ENCODE peak calls at places on chromosomes 2 and 18, in ten cellular contexts. K, Y, O, G, S, L, I, H, W and T are unnamed samples. For H3K9me3, the result is how much of the 10 kb centered on the place peaks cover.

GRCh38 chr2:221431477-221431876 is 140.6 kb downstream of the EPHA4 start:
- DNase-seq in K (no peak), Y (no peak), O (no peak), G (no peak), S (no peak), L (no peak), I (no peak), H (no peak), W (no peak), T (peak)

GRCh38 chr18:13496691-13497281 is 229.6 kb downstream of the FAM210A start:
- DNase-seq in K (no peak), Y (no peak), O (no peak), G (no peak), S (no peak), L (no peak), I (no peak), H (no peak), W (peak), T (no peak)

GRCh38 chr2:73488079-73488478 is 102.4 kb downstream of the ALMS1 start:
- DNase-seq in K (no peak), Y (no peak), O (no peak), G (no peak), S (no peak), L (no peak), I (no peak), H (no peak), W (peak), T (no peak)

GRCh38 chr2:88638743-88639142 is 11.5 kb upstream of the EIF2AK3 start:
- DNase-seq in K (peak), Y (no peak), O (no peak), G (no peak), S (no peak), L (no peak), I (no peak), H (no peak), W (no peak), T (no peak)

GRCh38 chr18:73318732-73319479 is 451.1 kb upstream of the NETO1 start:
- DNase-seq in K (no peak), Y (no peak), O (no peak), G (no peak), S (no peak), L (no peak), I (peak), H (no peak), W (no peak), T (no peak)

GRCh38 chr2:119024568-119024967 is 82.6 kb downstream of the MARCO start:
- DNase-seq in K (no peak), Y (no peak), O (no peak), G (no peak), S (no peak), L (no peak), I (no peak), H (no peak), W (no peak), T (no peak)

GRCh38 chr2:36569267-36569860 is 28.6 kb downstream of the FEZ2 start:
- DNase-seq in K (no peak), Y (no peak), O (peak), G (no peak), S (no peak), L (no peak), I (no peak), H (no peak), W (no peak), T (no peak)

GRCh38 chr2:129821445-129821844 is 158.0 kb upstream of the RAB6C start:
- DNase-seq in K (no peak), Y (no peak), O (no peak), G (no peak), S (no peak), L (no peak), I (no peak), H (no peak), W (no peak), T (no peak)

GRCh38 chr18:54147439-54147838 is 77.0 kb downstream of the MBD2 start:
- DNase-seq in K (no peak), Y (no peak), O (no peak), G (no peak), S (no peak), L (no peak), I (no peak), H (no peak), W (no peak), T (no peak)

GRCh38 chr2:203737360-203737759 is 30.9 kb downstream of the CD28 start:
- DNase-seq in K (no peak), Y (no peak), O (no peak), G (no peak), S (no peak), L (no peak), I (peak), H (no peak), W (no peak), T (no peak)

GRCh38 chr18:79853303-79853992 is 55.7 kb downstream of the KCNG2 start:
- DNase-seq in K (no peak), Y (no peak), O (no peak), G (no peak), S (peak), L (no peak), I (no peak), H (no peak), W (no peak), T (no peak)

GRCh38 chr2:224584768-224585204 is 377 bp downstream of the CUL3 start:
- DNase-seq in K (peak), Y (peak), O (peak), G (peak), S (peak), L (peak), I (no peak), H (peak), W (peak), T (peak)

GRCh38 chr2:67318966-67319590 is 78.1 kb upstream of the ETAA1 start:
- DNase-seq in K (no peak), Y (no peak), O (no peak), G (no peak), S (no peak), L (no peak), I (peak), H (no peak), W (no peak), T (no peak)

GRCh38 chr2:23566236-23567142 is 181.5 kb downstream of the KLHL29 start:
- DNase-seq in K (no peak), Y (no peak), O (peak), G (no peak), S (no peak), L (peak), I (peak), H (peak), W (no peak), T (no peak)

GRCh38 chr18:80246656-80247402 is 485 bp downstream of the PARD6G start:
- DNase-seq in K (no peak), Y (no peak), O (peak), G (no peak), S (no peak), L (peak), I (no peak), H (no peak), W (no peak), T (peak)

GRCh38 chr18:703660-704018 is 8.8 kb downstream of the ENOSF1 start:
- DNase-seq in K (no peak), Y (no peak), O (no peak), G (no peak), S (peak), L (no peak), I (no peak), H (no peak), W (no peak), T (no peak)

GRCh38 chr2:219629976-219630695 is 2.7 kb downstream of the SLC4A3 start:
- DNase-seq in K (no peak), Y (no peak), O (no peak), G (no peak), S (no peak), L (no peak), I (no peak), H (no peak), W (peak), T (no peak)

GRCh38 chr2:151339168-151339567 is 18.2 kb upstream of the TNFAIP6 start:
- DNase-seq in K (no peak), Y (no peak), O (peak), G (no peak), S (no peak), L (peak), I (no peak), H (no peak), W (no peak), T (no peak)

GRCh38 chr2:241833101-241833937 is 24.3 kb downstream of the NEU4 start:
- DNase-seq in K (no peak), Y (no peak), O (peak), G (no peak), S (no peak), L (no peak), I (peak), H (no peak), W (peak), T (peak)

GRCh38 chr2:119158563-119159347 is at the start of gene C1QL2:
- DNase-seq in K (no peak), Y (no peak), O (no peak), G (no peak), S (no peak), L (peak), I (no peak), H (no peak), W (no peak), T (no peak)

GRCh38 chr2:233201271-233202013 is 50.0 kb upstream of the ATG16L1 start:
- DNase-seq in K (no peak), Y (no peak), O (no peak), G (no peak), S (no peak), L (no peak), I (no peak), H (no peak), W (no peak), T (no peak)

GRCh38 chr2:55901322-55901721 is 22.3 kb downstream of the EFEMP1 start:
- DNase-seq in K (no peak), Y (no peak), O (peak), G (no peak), S (no peak), L (no peak), I (peak), H (no peak), W (no peak), T (no peak)

GRCh38 chr2:16187517-16187887 is 247.2 kb downstream of the MYCN start:
- DNase-seq in K (no peak), Y (no peak), O (no peak), G (no peak), S (no peak), L (no peak), I (no peak), H (no peak), W (no peak), T (no peak)

GRCh38 chr18:37391156-37391555 is 174.4 kb downstream of the CELF4 start:
- DNase-seq in K (no peak), Y (no peak), O (no peak), G (no peak), S (no peak), L (no peak), I (no peak), H (no peak), W (no peak), T (no peak)
- TF ChIP-seq CTCF in K (no peak), Y (no peak), O (no peak), G (no peak), S (no peak), L (no peak), I (no peak), H (no peak), W (no peak), T (no peak)

DNA sequence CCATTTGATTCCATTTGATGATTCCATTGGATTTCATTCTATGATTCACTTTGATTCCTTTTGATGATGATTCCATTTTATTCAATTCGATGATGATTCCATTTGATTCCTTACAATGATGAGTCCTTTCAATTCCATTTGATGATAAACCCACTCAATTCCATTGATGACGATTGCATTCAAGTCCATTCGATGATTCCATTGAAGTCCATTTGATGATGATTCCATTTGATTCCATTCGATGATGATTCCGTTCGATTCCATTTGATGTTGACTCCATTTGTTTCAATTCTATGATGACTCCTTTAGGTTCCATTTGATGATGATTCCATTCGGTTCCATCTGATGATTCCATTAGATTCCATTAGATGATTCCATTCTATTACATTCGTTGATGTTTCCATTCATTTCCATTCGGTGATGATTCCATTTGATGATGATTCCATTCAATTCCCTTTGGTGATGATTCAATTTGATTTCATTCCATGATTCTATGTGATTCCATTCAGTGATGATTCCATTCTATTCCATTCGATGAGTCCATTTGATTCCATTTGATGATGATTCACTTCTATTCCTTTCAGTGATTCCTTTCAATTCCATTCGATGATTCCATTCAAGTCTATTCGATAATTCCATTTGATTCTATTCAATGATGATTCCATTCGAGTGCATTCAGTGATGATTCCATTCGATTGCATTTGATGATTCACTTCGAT is 1106.0 kb downstream of the RPIA start:
- DNase-seq in K (no peak), Y (no peak), O (no peak), G (no peak), S (no peak), L (no peak), I (no peak), H (no peak), W (no peak), T (no peak)
- H3K9me3 ChIP-seq in K (under half), Y (under half), O (under half), G (half or more), S (under half), L (half or more), I (under half), H (under half), W (under half), T (under half)

GRCh38 chr2:27320958-27321543 is 1.8 kb downstream of the MPV17 start:
- DNase-seq in K (no peak), Y (peak), O (peak), G (peak), S (peak), L (peak), I (peak), H (no peak), W (peak), T (peak)
- TF ChIP-seq CTCF in K (no peak), Y (no peak), O (peak), G (no peak), S (peak), L (peak), I (peak), H (no peak), W (peak), T (peak)

DNA sequence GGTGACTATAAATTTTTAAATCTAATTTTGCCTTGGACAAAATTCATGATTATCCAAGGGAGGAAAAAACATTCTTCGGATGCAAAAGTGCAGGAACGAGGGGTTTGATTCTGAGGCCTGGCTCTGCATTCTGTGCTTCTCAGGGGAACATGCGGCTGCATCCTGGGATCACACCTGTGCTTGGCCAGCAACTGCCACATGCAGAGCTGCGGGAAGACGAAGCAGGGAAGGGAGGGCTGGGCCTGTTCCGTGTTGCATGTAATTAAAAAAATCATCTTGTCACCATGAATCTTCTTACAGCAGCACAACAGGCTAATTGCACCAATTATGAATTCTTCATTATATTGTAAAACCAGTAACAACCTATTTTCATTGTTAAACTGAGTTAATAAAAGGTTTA is 158.0 kb upstream of the ALKAL2 start:
- DNase-seq in K (no peak), Y (no peak), O (no peak), G (no peak), S (no peak), L (no peak), I (no peak), H (no peak), W (no peak), T (no peak)
- H3K9me3 ChIP-seq in K (under half), Y (under half), O (under half), G (under half), S (under half), L (under half), I (half or more), H (under half), W (under half), T (under half)

DNA sequence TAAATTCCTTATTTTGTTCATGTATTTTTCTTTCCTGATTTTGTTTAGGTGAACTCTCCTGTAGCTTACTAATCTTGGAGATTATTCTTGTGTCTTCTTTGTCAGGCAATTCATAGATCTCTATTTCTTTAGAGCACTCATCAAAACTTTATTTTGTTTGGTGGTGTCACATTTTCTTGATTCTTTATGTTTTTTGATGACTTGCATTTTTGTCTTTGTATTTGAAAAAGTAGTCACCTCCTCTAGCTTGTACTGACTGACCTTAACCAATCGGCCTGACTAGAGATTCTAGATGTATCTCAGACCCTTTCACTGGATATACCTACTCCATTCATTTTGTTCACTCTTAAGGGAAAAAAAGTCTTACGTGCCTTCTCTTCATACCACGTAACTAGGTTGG is 986.3 kb upstream of the LRRTM1 start:
- DNase-seq in K (no peak), Y (no peak), O (no peak), G (no peak), S (no peak), L (no peak), I (no peak), H (no peak), W (no peak), T (no peak)
- TF ChIP-seq CTCF in K (no peak), Y (no peak), O (no peak), G (no peak), S (no peak), L (no peak), I (no peak), H (no peak), W (no peak), T (no peak)

DNA sequence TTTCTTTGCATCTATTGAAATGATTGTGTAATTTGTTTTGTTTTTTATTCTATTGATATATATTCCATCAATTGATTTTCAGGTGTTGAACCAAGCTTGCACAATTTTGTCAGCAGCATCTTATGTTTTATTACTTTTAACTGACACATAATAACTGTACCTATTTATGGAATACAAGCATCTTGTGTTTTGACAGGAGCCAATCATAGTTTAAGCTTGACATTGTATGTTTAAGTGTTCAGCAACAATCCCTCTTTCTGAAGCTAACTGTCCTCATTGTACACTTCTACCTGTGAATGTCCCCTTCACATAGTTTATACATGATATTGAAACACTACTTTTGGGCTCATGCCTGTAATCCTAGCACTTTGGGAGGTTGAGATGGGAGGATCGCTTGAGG is 1017.6 kb upstream of the GYPC start:
- DNase-seq in K (no peak), Y (no peak), O (no peak), G (no peak), S (no peak), L (no peak), I (no peak), H (no peak), W (no peak), T (no peak)
- H3K9me3 ChIP-seq in K (under half), Y (under half), O (under half), G (under half), S (under half), L (under half), I (under half), H (under half), W (under half), T (under half)